ENCODE peak calls at places on chromosomes 12 and 14, in seven cellular contexts. U is OCI-LY7; X is mesendoderm; F is naive thymus-derived CD4-positive, alpha-beta T cell; C is Karpas-422; R is mucosa of descending colon; I is pancreas. G is an unnamed sample.
A peak's percentile ranks its signal among the peaks of the same experiment; 100 is the strongest.

GRCh38 chr12:76180401-76181277 is 96.2 kb upstream of the NAP1L1 start:
- DNase-seq in U (no peak), X (peak; percentile 18), F (no peak), C (no peak), R (no peak), I (no peak), G (no peak)

GRCh38 chr12:59803735-59804134 is 207.9 kb downstream of the SLC16A7 start:
- DNase-seq in U (no peak), X (peak; percentile 57), F (no peak), C (no peak), R (no peak), I (no peak), G (no peak)

GRCh38 chr14:100019156-100019882 is 45.9 kb upstream of the EVL start:
- DNase-seq in U (no peak), X (no peak), F (no peak), C (no peak), R (no peak), I (no peak), G (no peak)

GRCh38 chr14:94145902-94146527 is 16.6 kb upstream of the IFI27L2 start:
- DNase-seq in U (peak; percentile 58), X (no peak), F (no peak), C (no peak), R (no peak), I (no peak), G (no peak)

GRCh38 chr12:46560078-46560477 is 187.5 kb upstream of the SLC38A2 start:
- DNase-seq in U (no peak), X (no peak), F (no peak), C (no peak), R (no peak), I (no peak), G (no peak)

GRCh38 chr12:132690112-132690511 is 2.7 kb downstream of the PXMP2 start:
- DNase-seq in U (no peak), X (peak; percentile 29), F (no peak), C (no peak), R (no peak), I (no peak), G (no peak)

GRCh38 chr12:132345555-132346200 is 16.3 kb upstream of the GALNT9 start:
- DNase-seq in U (no peak), X (no peak), F (no peak), C (no peak), R (no peak), I (no peak), G (no peak)

GRCh38 chr12:89468017-89468416 is 56.6 kb downstream of the GALNT4 start:
- DNase-seq in U (no peak), X (no peak), F (no peak), C (no peak), R (no peak), I (no peak), G (no peak)

GRCh38 chr12:84701041-84701440 is 211.6 kb downstream of the SLC6A15 start:
- DNase-seq in U (no peak), X (no peak), F (no peak), C (no peak), R (no peak), I (no peak), G (no peak)

GRCh38 chr14:97783001-97783400 is 985.8 kb downstream of the VRK1 start:
- DNase-seq in U (no peak), X (no peak), F (no peak), C (no peak), R (no peak), I (no peak), G (no peak)

GRCh38 chr12:44697489-44697888 is 178.6 kb downstream of the NELL2 start:
- DNase-seq in U (no peak), X (no peak), F (no peak), C (no peak), R (no peak), I (no peak), G (no peak)

GRCh38 chr12:111598637-111599458 is at the start of gene ATXN2:
- DNase-seq in U (peak; percentile 85), X (no peak), F (no peak), C (peak; percentile 87), R (peak; percentile 81), I (peak; percentile 64), G (peak; percentile 80)

GRCh38 chr12:100356646-100357223 is at the start of gene SLC17A8:
- DNase-seq in U (no peak), X (peak; percentile 53), F (no peak), C (no peak), R (no peak), I (peak; percentile 11), G (no peak)

GRCh38 chr14:29716150-29716549 is 211.5 kb downstream of the PRKD1 start:
- DNase-seq in U (no peak), X (no peak), F (no peak), C (no peak), R (no peak), I (no peak), G (no peak)

GRCh38 chr12:108640802-108641445 is 7.2 kb upstream of the SELPLG start:
- DNase-seq in U (peak; percentile 89), X (no peak), F (no peak), C (peak; percentile 64), R (peak; percentile 67), I (no peak), G (no peak)

GRCh38 chr12:122610911-122611310 is 83.9 kb downstream of the KNTC1 start:
- DNase-seq in U (peak; percentile 14), X (no peak), F (no peak), C (no peak), R (no peak), I (no peak), G (no peak)

GRCh38 chr12:92602476-92602875 is 100.3 kb upstream of the PLEKHG7 start:
- DNase-seq in U (no peak), X (no peak), F (no peak), C (no peak), R (no peak), I (no peak), G (no peak)

GRCh38 chr14:100066984-100067383 is 1.8 kb downstream of the EVL start:
- DNase-seq in U (peak; percentile 44), X (no peak), F (no peak), C (no peak), R (no peak), I (no peak), G (no peak)

GRCh38 chr14:23876160-23876750 is 77.3 kb upstream of the DHRS4 start:
- DNase-seq in U (no peak), X (no peak), F (no peak), C (no peak), R (no peak), I (no peak), G (no peak)

GRCh38 chr12:54390176-54390667 is 5.7 kb upstream of the ZNF385A start:
- DNase-seq in U (no peak), X (peak; percentile 73), F (no peak), C (no peak), R (no peak), I (no peak), G (no peak)

GRCh38 chr14:105172476-105172875 is 3.9 kb upstream of the JAG2 start:
- DNase-seq in U (no peak), X (no peak), F (no peak), C (no peak), R (no peak), I (no peak), G (no peak)

GRCh38 chr14:105173145-105173544 is 4.6 kb upstream of the JAG2 start:
- DNase-seq in U (no peak), X (no peak), F (no peak), C (no peak), R (no peak), I (no peak), G (no peak)

GRCh38 chr14:105168979-105169507 is 467 bp upstream of the JAG2 start:
- DNase-seq in U (peak; percentile 55), X (peak; percentile 53), F (no peak), C (peak; percentile 59), R (no peak), I (peak; percentile 37), G (peak; percentile 26)

GRCh38 chr14:105169776-105170655 is 1.4 kb upstream of the JAG2 start:
- DNase-seq in U (peak; percentile 34), X (no peak), F (no peak), C (no peak), R (no peak), I (no peak), G (no peak)

GRCh38 chr14:105171004-105171673 is 2.6 kb upstream of the JAG2 start:
- DNase-seq in U (no peak), X (no peak), F (no peak), C (no peak), R (no peak), I (peak; percentile 61), G (no peak)
- H3K4me1 ChIP-seq in U (peaks cover 62% of the 10 kb centered on the region), X (no peaks in the 10 kb centered on the region), F (peaks cover 21% of the 10 kb centered on the region), C (peaks cover 7% of the 10 kb centered on the region), R (peaks cover 5% of the 10 kb centered on the region), I (peaks cover 8% of the 10 kb centered on the region), G (peaks cover 45% of the 10 kb centered on the region)

GRCh38 chr14:73749706-73750105 is 35.5 kb upstream of the PNMA1 start:
- DNase-seq in U (no peak), X (no peak), F (no peak), C (no peak), R (no peak), I (no peak), G (no peak)
- H3K4me1 ChIP-seq in U (peaks cover 100% of the 10 kb centered on the region), X (peaks cover 23% of the 10 kb centered on the region), F (peaks cover 90% of the 10 kb centered on the region), C (peaks cover 98% of the 10 kb centered on the region), R (peaks cover 100% of the 10 kb centered on the region), I (peaks cover 53% of the 10 kb centered on the region), G (peaks cover 99% of the 10 kb centered on the region)

GRCh38 chr14:64698899-64699298 is 5.3 kb upstream of the PLEKHG3 start:
- DNase-seq in U (no peak), X (peak; percentile 39), F (no peak), C (no peak), R (no peak), I (peak; percentile 53), G (peak; percentile 59)
- H3K4me1 ChIP-seq in U (no peaks in the 10 kb centered on the region), X (peaks cover 10% of the 10 kb centered on the region), F (peaks cover 14% of the 10 kb centered on the region), C (no peaks in the 10 kb centered on the region), R (peaks cover 33% of the 10 kb centered on the region), I (peaks cover 11% of the 10 kb centered on the region), G (peaks cover 89% of the 10 kb centered on the region)

GRCh38 chr14:36429692-36430091 is 90.3 kb downstream of the NKX2-1 start:
- DNase-seq in U (no peak), X (no peak), F (no peak), C (no peak), R (no peak), I (no peak), G (no peak)

GRCh38 chr14:36430169-36430568 is 89.9 kb downstream of the NKX2-1 start:
- DNase-seq in U (no peak), X (peak; percentile 42), F (no peak), C (no peak), R (no peak), I (no peak), G (no peak)

GRCh38 chr14:36428350-36428749 is 91.7 kb downstream of the NKX2-1 start:
- DNase-seq in U (no peak), X (no peak), F (no peak), C (no peak), R (no peak), I (no peak), G (no peak)

GRCh38 chr14:36426836-36427235 is 93.2 kb downstream of the NKX2-1 start:
- DNase-seq in U (no peak), X (no peak), F (no peak), C (no peak), R (no peak), I (no peak), G (no peak)

DNA sequence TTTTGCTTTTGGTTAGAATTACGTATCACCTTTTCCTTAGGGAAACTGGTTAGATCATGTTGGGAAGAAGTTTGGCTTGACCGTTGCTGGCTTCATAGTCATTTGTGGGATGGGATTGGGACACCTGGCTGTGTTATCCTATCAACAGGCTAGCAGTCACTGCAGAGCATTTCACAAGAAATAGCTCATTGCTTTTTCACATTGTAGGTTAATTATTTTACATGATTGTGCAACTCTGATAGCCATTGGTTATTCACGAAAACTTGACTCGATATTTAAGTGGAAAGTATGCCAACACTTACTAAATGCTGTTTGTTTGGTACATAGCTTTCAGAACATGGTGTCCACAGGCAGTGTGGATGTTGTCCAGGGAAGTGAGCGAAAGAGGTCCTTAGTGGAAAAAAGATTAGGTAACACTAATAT is 89.4 kb downstream of the NKX2-1 start:
- DNase-seq in U (no peak), X (no peak), F (no peak), C (no peak), R (no peak), I (peak; percentile 15), G (no peak)
- H3K4me1 ChIP-seq in U (no peaks in the 10 kb centered on the region), X (peaks cover 4% of the 10 kb centered on the region), F (no peaks in the 10 kb centered on the region), C (peaks cover 32% of the 10 kb centered on the region), R (no peaks in the 10 kb centered on the region), I (no peaks in the 10 kb centered on the region), G (no peaks in the 10 kb centered on the region)

G was measured in CD4-positive, alpha-beta memory T cell.